ENCODE peak calls at places on chromosomes 1 and 21, in nine cellular contexts. P is mesenchymal stem cell, W is mucosa of descending colon, T is ELR, I is nephron progenitor cell, Q is fibroblast of lung, U is Kasumi-1, E is kidney glomerular epithelial cell, B is A172. Y is an unnamed sample.

GRCh38 chr1:190439447-190439846 is 38.2 kb downstream of the BRINP3 start:
- DNase-seq in P (no peak), Q (no peak), U (no peak), E (no peak), W (no peak), B (no peak), I (no peak), T (no peak), Y (no peak)

GRCh38 chr21:31257265-31257664 is 86.8 kb downstream of the TIAM1 start:
- DNase-seq in T (no peak), E (no peak), Q (peak), P (no peak), W (no peak), B (no peak), U (no peak), I (no peak), Y (no peak)

GRCh38 chr1:110084226-110085078 is 14.0 kb upstream of the ALX3 start:
- DNase-seq in Q (peak), I (peak), E (no peak), W (peak), P (peak), B (no peak), U (peak), T (peak), Y (no peak)

GRCh38 chr1:26161408-26162219 is 2.7 kb downstream of the FAM110D start:
- DNase-seq in U (peak), W (peak), T (peak), E (no peak), B (no peak), Q (peak), P (peak), I (peak), Y (peak)

GRCh38 chr1:88661951-88662664 is 22.0 kb upstream of the PKN2 start:
- DNase-seq in W (no peak), E (peak), B (no peak), U (no peak), I (no peak), T (no peak), Q (no peak), P (peak), Y (no peak)

GRCh38 chr1:92326681-92327080 is 27.8 kb downstream of the RPAP2 start:
- DNase-seq in T (no peak), E (no peak), U (no peak), B (no peak), I (no peak), W (no peak), Q (no peak), P (no peak), Y (no peak)

GRCh38 chr1:202143011-202143767 is 1.3 kb downstream of the ARL8A start:
- DNase-seq in P (peak), U (peak), Q (peak), W (peak), B (no peak), T (peak), E (no peak), I (no peak), Y (no peak)

GRCh38 chr1:21355956-21356355 is 65.7 kb upstream of the ECE1 start:
- DNase-seq in W (no peak), T (no peak), B (no peak), E (no peak), U (no peak), I (no peak), P (no peak), Q (no peak), Y (no peak)

GRCh38 chr1:2514863-2515762 is 11.3 kb downstream of the PANK4 start:
- DNase-seq in W (no peak), E (no peak), U (no peak), P (no peak), T (no peak), Q (no peak), I (no peak), B (no peak), Y (no peak)

GRCh38 chr1:193697105-193697762 is 510.8 kb upstream of the B3GALT2 start:
- DNase-seq in B (no peak), P (no peak), W (no peak), Q (no peak), T (peak), U (no peak), E (no peak), I (no peak), Y (no peak)

GRCh38 chr1:21865943-21866628 is 54.0 kb downstream of the LDLRAD2 start:
- DNase-seq in E (no peak), W (no peak), U (peak), I (peak), T (no peak), B (no peak), Q (no peak), P (peak), Y (no peak)

GRCh38 chr1:214842856-214843255 is 239.7 kb upstream of the KCNK2 start:
- DNase-seq in E (no peak), T (peak), W (no peak), I (no peak), P (no peak), Q (peak), B (no peak), U (no peak), Y (no peak)

GRCh38 chr1:220890582-220890981 is 11.3 kb downstream of the HLX start:
- DNase-seq in Q (no peak), B (no peak), E (no peak), P (no peak), W (no peak), U (no peak), I (no peak), T (no peak), Y (no peak)

Y was measured in natural killer cell treated with Interleukin-12 subunit alpha and Interleukin-12 subunit beta and Interleukin-15 and Interleukin-18, amount 100 ng/mL, for 72 hours.